ENCODE peak calls at places on chromosomes 1 and 21, in six cellular contexts. O is HEK293T; M is stimulated activated naive CD8-positive, alpha-beta T cell treated with anti-CD3 and anti-CD28 coated beads, Interleukin-15, amount 100 ng/mL, for 72 hours; Q is ELF-1; S is activated CD4-positive, CD25-positive, alpha-beta regulatory T cell; P is GM19239. W is an unnamed sample.

GRCh38 chr1:114033219-114033706 is 54.0 kb downstream of the OLFML3 start:
- DNase-seq in Q (peak), O (peak), M (no peak), P (no peak), S (no peak), W (no peak)

GRCh38 chr1:24957016-24957807 is 27.1 kb upstream of the RUNX3 start:
- DNase-seq in O (no peak), Q (no peak), S (no peak), M (peak), P (no peak), W (no peak)

GRCh38 chr21:45849651-45850050 is 131.9 kb upstream of the COL6A1 start:
- DNase-seq in P (no peak), Q (no peak), M (no peak), O (no peak), S (no peak), W (no peak)

GRCh38 chr1:156464825-156465452 is 35.6 kb downstream of the MEF2D start:
- DNase-seq in O (no peak), S (no peak), P (no peak), Q (no peak), M (no peak), W (no peak)

GRCh38 chr1:24003331-24003972 is 23.3 kb upstream of the SRSF10 start:
- DNase-seq in M (no peak), P (no peak), S (no peak), Q (peak), O (no peak), W (peak)

GRCh38 chr21:17789085-17789484 is 30.1 kb downstream of the C21orf91 start:
- DNase-seq in P (no peak), Q (no peak), S (no peak), M (no peak), O (no peak), W (no peak)

GRCh38 chr1:246506440-246506784 is 667 bp downstream of the SMYD3 start:
- DNase-seq in M (no peak), Q (peak), S (no peak), P (no peak), O (no peak), W (no peak)

GRCh38 chr1:234710381-234710780 is 100.4 kb upstream of the IRF2BP2 start:
- DNase-seq in Q (no peak), P (no peak), O (no peak), S (no peak), M (no peak), W (no peak)

GRCh38 chr1:38502772-38503171 is 356.8 kb downstream of the RRAGC start:
- DNase-seq in O (no peak), Q (peak), M (no peak), S (no peak), P (no peak), W (no peak)

GRCh38 chr1:41892211-41892840 is 26.4 kb downstream of the HIVEP3 start:
- DNase-seq in O (no peak), Q (no peak), S (no peak), P (no peak), M (peak), W (no peak)

GRCh38 chr1:17350053-17350452 is 21.9 kb upstream of the PADI6 start:
- DNase-seq in O (no peak), S (no peak), Q (no peak), P (no peak), M (no peak), W (no peak)

GRCh38 chr21:25934130-25934529 is 199.4 kb downstream of the GABPA start:
- DNase-seq in O (no peak), M (no peak), S (no peak), Q (no peak), P (no peak), W (no peak)

GRCh38 chr1:86277909-86278308 is 118.2 kb downstream of the ODF2L start:
- DNase-seq in M (no peak), S (no peak), O (no peak), P (no peak), Q (peak), W (no peak)

GRCh38 chr1:109769335-109770078 is 5.8 kb upstream of the EPS8L3 start:
- DNase-seq in M (no peak), S (no peak), O (no peak), P (no peak), Q (no peak), W (no peak)

GRCh38 chr1:244757091-244757939 is 78.1 kb upstream of the COX20 start:
- DNase-seq in M (no peak), S (no peak), P (no peak), Q (peak), O (no peak), W (no peak)

GRCh38 chr1:100584761-100585745 is 47.1 kb downstream of the GPR88 start:
- DNase-seq in Q (no peak), M (no peak), O (no peak), P (no peak), S (no peak), W (no peak)

GRCh38 chr1:167797005-167797404 is 75.2 kb downstream of the MPZL1 start:
- DNase-seq in Q (peak), P (no peak), S (no peak), O (no peak), M (no peak), W (no peak)

GRCh38 chr1:223837206-223837605 is 8.5 kb downstream of the TP53BP2 start:
- DNase-seq in P (no peak), Q (no peak), S (no peak), M (no peak), O (peak), W (no peak)